ENCODE peak calls at places on chromosomes 11 and 22, in four cellular contexts. T, U, I and Q are unnamed samples.

GRCh38 chr11:126307706-126308105 is 3.8 kb downstream of the DCPS start:
- DNase-seq in T (peak), U (no peak), I (peak), Q (no peak)

GRCh38 chr11:80700386-80700785 is 1259.6 kb upstream of the TENM4 start:
- DNase-seq in T (no peak), U (no peak), I (no peak), Q (no peak)

GRCh38 chr11:75161506-75161905 is 10.6 kb downstream of the SLCO2B1 start:
- DNase-seq in T (no peak), U (no peak), I (no peak), Q (no peak)

GRCh38 chr11:129451524-129451923 is 75.9 kb downstream of the BARX2 start:
- DNase-seq in T (no peak), U (no peak), I (no peak), Q (no peak)

GRCh38 chr11:34313099-34313517 is 44.7 kb downstream of the ABTB2 start:
- DNase-seq in T (no peak), U (no peak), I (no peak), Q (peak)

GRCh38 chr11:104968365-104968855 is at the start of gene CASP4:
- DNase-seq in T (no peak), U (no peak), I (no peak), Q (no peak)

GRCh38 chr11:75465701-75466531 is 32.9 kb upstream of the KLHL35 start:
- DNase-seq in T (peak), U (no peak), I (no peak), Q (no peak)

GRCh38 chr11:10298342-10298741 is 4.3 kb upstream of the SBF2 start:
- DNase-seq in T (no peak), U (no peak), I (no peak), Q (no peak)

GRCh38 chr11:102240502-102240901 is 76.8 kb upstream of the BIRC3 start:
- DNase-seq in T (no peak), U (no peak), I (no peak), Q (no peak)

GRCh38 chr11:2793781-2794418 is 91.7 kb downstream of the CDKN1C start:
- DNase-seq in T (no peak), U (no peak), I (no peak), Q (peak)

GRCh38 chr22:47715866-47716578 is 953.6 kb downstream of the TBC1D22A start:
- DNase-seq in T (no peak), U (no peak), I (no peak), Q (no peak)

GRCh38 chr11:6629892-6630631 is 10.8 kb upstream of the TPP1 start:
- DNase-seq in T (peak), U (no peak), I (no peak), Q (no peak)

GRCh38 chr11:67384851-67385366 is 6.9 kb upstream of the RAD9A start:
- DNase-seq in T (no peak), U (no peak), I (no peak), Q (no peak)

GRCh38 chr11:31643831-31644230 is 134.3 kb downstream of the ELP4 start:
- DNase-seq in T (no peak), U (no peak), I (no peak), Q (no peak)

GRCh38 chr11:93099811-93100210 is 98.0 kb downstream of the SLC36A4 start:
- DNase-seq in T (no peak), U (no peak), I (no peak), Q (no peak)

GRCh38 chr11:65662802-65663633 is at the start of gene RELA:
- DNase-seq in T (peak), U (peak), I (peak), Q (peak)

GRCh38 chr22:27107824-27108223 is 450.4 kb downstream of the MIAT start:
- DNase-seq in T (no peak), U (no peak), I (no peak), Q (peak)

GRCh38 chr11:127632546-127632945 is 632.0 kb upstream of the KIRREL3 start:
- DNase-seq in T (no peak), U (no peak), I (no peak), Q (no peak)

GRCh38 chr11:3049430-3050243 is 7.6 kb downstream of the CARS1 start:
- DNase-seq in T (no peak), U (no peak), I (no peak), Q (peak)

DNA sequence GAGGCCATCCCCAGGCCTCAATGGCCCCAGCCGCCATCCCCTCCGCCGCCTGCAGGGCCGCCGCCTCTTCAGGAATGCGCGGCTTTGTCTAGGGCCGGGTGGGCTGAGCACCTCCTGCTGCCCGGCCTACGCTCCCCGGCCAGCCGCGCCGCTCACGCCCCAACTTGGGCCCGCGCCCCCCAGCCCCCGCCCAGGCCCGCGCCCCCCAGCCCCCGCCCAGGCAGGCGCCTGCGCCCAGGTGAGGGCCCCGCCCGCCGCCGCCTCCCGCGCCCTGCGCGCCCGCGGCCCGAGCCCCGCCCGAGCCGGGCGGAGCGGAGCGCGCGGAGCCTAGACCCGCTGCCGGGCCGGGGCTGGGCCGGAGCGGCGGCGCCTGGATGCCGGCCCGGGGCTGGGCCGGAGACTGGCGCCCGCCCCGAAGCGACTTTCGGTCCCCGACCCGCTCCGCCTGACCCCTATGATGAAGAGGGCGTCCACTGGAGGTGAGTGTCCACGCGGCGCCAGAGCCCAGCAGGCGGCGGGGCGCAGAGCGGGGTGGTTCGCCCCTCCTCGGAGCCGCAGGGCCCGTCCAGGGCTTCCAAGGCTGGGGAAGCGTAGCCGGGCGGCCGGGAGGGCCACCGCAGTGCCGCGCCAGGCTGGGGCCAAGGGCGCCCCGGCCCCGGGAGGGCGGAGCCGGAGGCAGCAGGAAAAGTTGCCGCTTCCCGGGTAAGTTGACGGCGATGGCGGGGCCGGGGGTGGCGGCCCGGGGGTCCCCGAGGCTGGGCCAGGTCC is 34.3 kb upstream of the PRODH start:
- DNase-seq in T (peak), U (peak), I (peak), Q (no peak)
- TF ChIP-seq CTCF in T (peak), U (peak), I (peak), Q (no peak)

GRCh38 chr22:30422481-30423295 is 2.9 kb upstream of the MTFP1 start:
- DNase-seq in T (peak), U (no peak), I (no peak), Q (peak)
- TF ChIP-seq CTCF in T (no peak), U (no peak), I (no peak), Q (no peak)

DNA sequence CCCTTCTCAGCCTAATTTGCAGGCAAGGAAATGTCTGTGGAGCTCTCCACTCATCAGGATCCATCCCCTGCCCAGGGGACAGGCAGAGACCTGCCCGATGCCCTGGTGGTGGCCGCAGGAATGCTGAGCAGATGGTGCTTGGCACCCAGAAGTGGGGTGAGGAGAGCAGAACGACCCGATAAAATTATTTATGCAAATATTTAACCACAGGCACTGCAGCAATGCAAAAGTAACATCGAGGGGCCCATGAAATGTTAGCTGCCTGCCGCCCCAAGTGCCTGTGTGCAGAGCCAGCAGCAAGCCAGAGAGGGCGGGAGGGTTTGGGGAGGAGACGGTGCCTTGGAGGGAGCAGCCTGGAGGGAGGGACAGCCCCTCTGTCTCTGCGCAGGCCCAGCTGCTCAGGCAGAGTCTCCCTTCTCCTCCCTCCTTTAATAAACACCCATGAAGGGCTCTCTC is 205.5 kb downstream of the CTTN start:
- DNase-seq in T (no peak), U (no peak), I (no peak), Q (no peak)
- TF ChIP-seq CTCF in T (no peak), U (no peak), I (no peak), Q (no peak)

GRCh38 chr11:57662893-57663292 is 5.0 kb upstream of the ZDHHC5 start:
- DNase-seq in T (no peak), U (no peak), I (no peak), Q (no peak)
- TF ChIP-seq CTCF in T (peak), U (no peak), I (no peak), Q (no peak)

DNA sequence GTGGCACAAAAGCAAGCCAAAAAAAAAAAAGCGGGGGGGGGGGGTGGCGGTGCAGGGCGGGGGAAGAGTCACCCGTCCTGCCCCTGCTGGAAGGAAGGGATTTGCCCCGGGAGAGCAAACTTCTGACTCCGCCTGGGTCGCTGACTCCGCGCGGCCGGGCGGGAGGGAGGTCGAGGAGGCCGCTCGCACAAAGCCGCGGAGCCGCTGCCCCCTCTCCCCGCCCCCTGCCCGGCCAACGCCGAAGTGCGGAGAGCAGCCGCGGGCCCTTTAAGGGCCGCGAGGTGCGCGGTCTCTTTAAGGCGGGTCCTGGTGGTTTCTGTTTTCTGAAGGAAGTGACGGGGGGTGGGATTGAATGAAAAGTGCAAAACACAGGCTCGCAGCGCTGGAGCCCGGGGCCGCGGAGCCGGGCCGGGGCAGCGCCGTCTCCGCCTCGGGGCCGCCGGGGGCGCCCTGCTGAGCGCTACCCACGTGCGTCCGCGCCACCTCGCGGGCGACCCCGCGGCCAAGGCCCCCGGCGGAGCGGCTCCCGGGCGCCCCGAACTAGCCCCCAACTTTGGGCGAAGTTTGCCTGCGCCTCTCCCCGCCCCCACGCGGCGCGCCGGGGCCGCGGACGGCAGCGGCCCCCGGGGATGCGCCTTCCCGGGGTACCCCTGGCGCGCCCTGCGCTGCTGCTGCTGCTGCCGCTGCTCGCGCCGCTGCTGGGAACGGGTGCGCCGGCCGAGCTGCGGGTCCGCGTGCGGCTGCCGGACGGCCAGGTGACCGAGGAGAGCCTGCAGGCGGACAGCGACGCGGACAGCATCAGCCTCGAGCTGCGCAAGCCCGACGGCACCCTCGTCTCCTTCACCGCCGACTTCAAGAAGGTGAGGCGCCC is at the start of gene OAF:
- DNase-seq in T (peak), U (peak), I (peak), Q (peak)
- TF ChIP-seq CTCF in T (peak), U (peak), I (peak), Q (no peak)

DNA sequence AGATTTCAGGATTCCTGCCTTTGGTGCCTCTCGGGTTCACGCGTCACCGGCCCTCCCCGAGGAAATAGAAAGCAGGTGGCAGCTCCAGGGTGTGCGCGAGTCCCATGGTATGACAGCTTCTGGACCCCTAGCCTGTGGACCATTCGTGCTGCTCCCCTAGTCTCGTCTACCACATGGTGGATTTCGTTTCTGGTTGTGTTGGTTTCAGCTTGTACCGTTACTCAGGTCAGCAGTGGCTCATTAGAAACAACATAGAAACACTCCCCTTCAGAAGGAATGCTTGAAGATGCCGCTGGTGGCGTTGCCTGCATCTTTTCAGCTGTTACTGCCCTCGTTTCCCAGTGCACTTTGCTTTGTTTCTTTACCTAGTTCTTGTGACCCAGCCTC is 705 bp downstream of the TTC17 start:
- DNase-seq in T (no peak), U (no peak), I (no peak), Q (no peak)
- TF ChIP-seq CTCF in T (no peak), U (no peak), I (no peak), Q (no peak)

GRCh38 chr22:44622147-44622427 is 79.9 kb upstream of the PRR5 start:
- DNase-seq in T (peak), U (no peak), I (no peak), Q (no peak)

GRCh38 chr22:44624689-44625420 is 77.1 kb upstream of the PRR5 start:
- DNase-seq in T (no peak), U (no peak), I (no peak), Q (no peak)

GRCh38 chr22:44625421-44625760 is 76.6 kb upstream of the PRR5 start:
- DNase-seq in T (no peak), U (no peak), I (no peak), Q (no peak)

GRCh38 chr22:44622685-44623084 is 79.3 kb upstream of the PRR5 start:
- DNase-seq in T (no peak), U (no peak), I (no peak), Q (no peak)

DNA sequence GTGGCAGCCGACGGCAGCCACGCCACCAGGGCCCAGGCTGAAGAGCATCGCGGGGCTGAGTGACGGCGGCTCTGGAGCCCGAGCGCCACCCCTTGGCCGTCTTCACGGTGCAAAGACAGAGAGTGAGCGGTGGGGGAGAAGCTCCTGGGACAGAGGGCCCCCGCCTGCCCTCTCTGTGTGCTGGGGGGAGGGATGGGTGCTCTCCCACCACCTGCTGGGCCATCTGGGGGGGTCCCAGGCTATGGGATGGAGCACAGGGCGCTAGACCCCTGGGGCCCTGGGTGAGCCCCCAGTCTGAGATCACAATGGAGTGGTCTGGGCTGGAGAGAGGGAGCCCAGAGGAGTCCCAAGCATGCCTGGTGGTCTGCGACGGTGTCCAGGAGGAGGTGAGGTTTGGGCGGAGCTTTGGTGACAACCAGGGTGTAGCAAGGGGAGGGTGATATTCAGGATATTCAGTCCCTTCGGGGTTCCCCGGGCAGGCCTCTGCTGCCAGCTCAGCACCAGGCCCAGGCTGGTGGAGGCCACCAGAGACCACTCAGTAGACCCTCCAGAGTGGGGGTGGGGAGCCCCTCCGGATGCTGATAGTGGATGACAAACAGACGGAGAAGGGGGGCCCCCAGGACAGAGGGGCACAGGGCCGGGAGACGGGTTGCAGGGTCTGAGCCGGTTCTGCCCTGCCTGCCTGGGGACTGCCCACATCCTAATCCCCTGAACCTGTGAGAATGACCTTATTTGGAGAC is 78.1 kb upstream of the PRR5 start:
- DNase-seq in T (peak), U (no peak), I (peak), Q (no peak)
- TF ChIP-seq CTCF in T (peak), U (peak), I (peak), Q (no peak)

DNA sequence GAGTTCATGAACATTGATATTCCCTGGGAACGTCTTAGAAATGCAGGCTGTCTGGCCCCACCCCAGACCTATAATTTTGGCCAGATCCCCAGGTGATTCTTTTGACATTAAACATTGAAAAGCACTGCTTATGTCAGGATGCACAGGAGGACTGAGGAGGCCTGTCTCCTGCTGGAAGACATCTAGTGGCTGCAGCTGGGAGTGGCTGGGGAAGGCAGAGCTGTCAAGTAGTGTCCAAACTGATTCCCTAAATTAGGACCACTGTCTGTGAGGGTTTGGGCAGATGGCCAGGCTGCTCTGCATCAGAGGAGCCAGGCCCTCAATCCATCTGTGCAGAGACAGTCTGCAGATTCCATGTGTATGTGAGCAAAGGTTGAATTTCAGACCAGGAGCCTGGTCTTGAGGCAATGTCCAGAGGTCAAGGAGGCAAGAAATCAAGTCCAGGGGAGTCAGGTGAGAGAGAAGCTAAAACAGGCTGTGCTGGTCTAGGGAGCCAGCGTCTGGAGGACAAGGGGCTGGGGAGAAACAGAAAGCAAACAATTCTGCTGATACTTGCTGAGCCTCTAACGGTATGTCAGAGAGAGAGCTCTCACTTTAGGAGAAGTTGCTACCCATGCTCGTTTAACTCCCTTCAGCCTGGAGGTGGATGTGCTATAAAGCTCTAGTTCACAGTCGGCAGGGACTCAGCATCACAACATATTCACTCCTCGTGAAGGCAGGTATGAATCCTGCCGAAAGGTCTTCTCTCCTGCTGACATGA is 15.3 kb upstream of the SYTL2 start:
- DNase-seq in T (peak), U (no peak), I (no peak), Q (no peak)
- TF ChIP-seq CTCF in T (peak), U (peak), I (peak), Q (peak)

DNA sequence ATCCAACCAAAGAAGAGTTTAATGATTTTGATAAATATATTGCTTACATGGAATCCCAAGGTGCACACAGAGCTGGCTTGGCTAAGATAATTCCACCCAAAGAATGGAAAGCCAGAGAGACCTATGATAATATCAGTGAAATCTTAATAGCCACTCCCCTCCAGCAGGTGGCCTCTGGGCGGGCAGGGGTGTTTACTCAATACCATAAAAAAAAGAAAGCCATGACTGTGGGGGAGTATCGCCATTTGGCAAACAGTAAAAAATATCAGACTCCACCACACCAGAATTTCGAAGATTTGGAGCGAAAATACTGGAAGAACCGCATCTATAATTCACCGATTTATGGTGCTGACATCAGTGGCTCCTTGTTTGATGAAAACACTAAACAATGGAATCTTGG is 23.9 kb downstream of the KDM4D start:
- DNase-seq in T (no peak), U (no peak), I (no peak), Q (no peak)
- TF ChIP-seq CTCF in T (no peak), U (peak), I (peak), Q (no peak)

DNA sequence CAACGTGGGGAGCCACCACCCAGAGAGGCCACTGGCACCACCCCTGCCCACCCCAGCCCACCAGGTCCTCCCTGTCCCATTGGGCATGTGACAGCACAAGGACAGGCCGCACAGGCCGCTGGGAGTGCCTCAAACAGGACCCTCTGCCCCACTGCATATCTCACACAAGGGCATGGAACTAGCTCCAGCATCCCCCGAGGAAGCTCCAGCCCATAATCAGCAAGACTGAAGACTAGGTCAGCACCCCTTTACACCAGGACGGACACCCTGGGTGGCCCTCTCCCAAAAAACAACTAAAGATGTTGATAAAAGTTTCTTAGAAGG is 29.7 kb downstream of the GNB1L start:
- DNase-seq in T (no peak), U (no peak), I (no peak), Q (no peak)
- TF ChIP-seq CTCF in T (no peak), U (no peak), I (no peak), Q (no peak)